ENCODE peak calls at places on chromosome 4, in four cellular contexts. L is activated CD8-positive, alpha-beta T cell treated with anti-CD3 and anti-CD28 coated beads, Interleukin-2, amount 10 ng/mL, durations not matched to agents 7 days and 5 days; H is mucosa of descending colon; E is upper lobe of left lung. W is an unnamed sample.

GRCh38 chr4:155530290-155530689 is 136.4 kb upstream of the GUCY1A1 start:
- ATAC-seq in L (no peak), H (no peak), E (no peak), W (no peak)

GRCh38 chr4:148101235-148101634 is 341.0 kb downstream of the NR3C2 start:
- ATAC-seq in H (no peak), E (no peak), L (no peak), W (no peak)

GRCh38 chr4:14149469-14150030 is 522.0 kb upstream of the BOD1L1 start:
- ATAC-seq in E (no peak), L (no peak), H (no peak), W (no peak)

GRCh38 chr4:165326831-165327210 is 648 bp upstream of the MSMO1 start:
- ATAC-seq in H (peak), E (peak), L (no peak), W (no peak)

GRCh38 chr4:159141193-159141592 is 38.3 kb downstream of the RAPGEF2 start:
- ATAC-seq in E (no peak), L (no peak), H (no peak), W (no peak)

GRCh38 chr4:186882293-186882692 is 158.6 kb upstream of the FAT1 start:
- ATAC-seq in E (no peak), L (no peak), H (no peak), W (no peak)

GRCh38 chr4:119025440-119025839 is 110.2 kb upstream of the MYOZ2 start:
- ATAC-seq in H (peak), L (no peak), E (peak), W (peak)

GRCh38 chr4:185642907-185643306 is 107.6 kb upstream of the PDLIM3 start:
- ATAC-seq in E (no peak), H (no peak), L (no peak), W (no peak)

GRCh38 chr4:120819816-120820437 is 102.6 kb downstream of the PRDM5 start:
- ATAC-seq in H (no peak), L (no peak), E (no peak), W (no peak)

GRCh38 chr4:148017801-148018200 is 285.9 kb downstream of the ARHGAP10 start:
- ATAC-seq in H (no peak), E (peak), L (no peak), W (no peak)

GRCh38 chr4:81042578-81043365 is 12.3 kb downstream of the BMP3 start:
- ATAC-seq in L (no peak), E (no peak), H (no peak), W (no peak)

W was measured in esophagus mucosa.